ENCODE peak calls at places on chromosomes 6 and 20, in nine cellular contexts. R is colonic mucosa; G is left ventricle myocardium inferior; X is stimulated activated CD8-positive, alpha-beta memory T cell treated with anti-CD3 and anti-CD28 coated beads, Interleukin-7, amount 100 ng/mL, for 1 hour; J is RWPE1; Z is lower lobe of right lung; O is stimulated activated CD4-positive, alpha-beta T cell treated with anti-CD3 and anti-CD28 coated beads, Interleukin-1b, Interleukin-23, amount 100 ng/mL, for 24 hours; F is choroid plexus epithelial cell; P is AG10803. E is an unnamed sample.

GRCh38 chr20:41587523-41587922 is 30.7 kb downstream of the CHD6 start:
- DNase-seq in P (peak), R (no peak), X (no peak), Z (no peak), O (no peak), F (no peak), J (no peak), G (no peak), E (no peak)

GRCh38 chr20:62123450-62124118 is 1.3 kb downstream of the LSM14B start:
- DNase-seq in X (no peak), P (peak), Z (no peak), J (no peak), G (no peak), O (no peak), F (peak), R (no peak), E (no peak)

GRCh38 chr20:40960101-40960500 is 68.5 kb upstream of the TOP1 start:
- DNase-seq in P (no peak), X (no peak), J (no peak), O (no peak), Z (no peak), F (no peak), G (no peak), R (peak), E (no peak)

GRCh38 chr6:155187994-155188706 is 75.7 kb upstream of the CLDN20 start:
- DNase-seq in X (no peak), R (no peak), F (no peak), Z (no peak), O (no peak), P (peak), J (no peak), G (no peak), E (no peak)

GRCh38 chr6:76026101-76026500 is 46.4 kb downstream of the IMPG1 start:
- DNase-seq in P (no peak), F (peak), X (no peak), O (no peak), Z (no peak), J (no peak), G (no peak), R (no peak), E (no peak)

GRCh38 chr6:10154251-10154650 is 260.6 kb downstream of the TFAP2A start:
- DNase-seq in F (no peak), Z (no peak), O (no peak), X (no peak), R (no peak), G (no peak), P (no peak), J (no peak), E (no peak)

GRCh38 chr6:112939543-112939942 is 592.4 kb downstream of the RFPL4B start:
- DNase-seq in G (no peak), F (no peak), Z (no peak), X (no peak), R (no peak), J (no peak), P (no peak), O (no peak), E (no peak)

GRCh38 chr6:156791261-156791850 is 14.2 kb downstream of the ARID1B start:
- DNase-seq in R (no peak), Z (no peak), J (peak), F (peak), X (no peak), O (no peak), G (no peak), P (peak), E (no peak)

GRCh38 chr6:148985499-148985898 is 238.7 kb downstream of the UST start:
- DNase-seq in F (no peak), J (no peak), P (no peak), Z (no peak), O (no peak), G (no peak), R (no peak), X (no peak), E (no peak)

GRCh38 chr6:52574709-52575489 is 2.0 kb downstream of the TRAM2 start:
- DNase-seq in P (peak), G (no peak), O (peak), F (peak), R (peak), X (peak), J (no peak), Z (peak), E (no peak)

GRCh38 chr20:38878798-38879197 is 47.4 kb upstream of the FAM83D start:
- DNase-seq in X (no peak), J (peak), G (no peak), R (no peak), P (peak), F (peak), O (no peak), Z (no peak), E (no peak)

GRCh38 chr20:31496761-31497295 is 17.4 kb upstream of the HM13 start:
- DNase-seq in R (no peak), J (no peak), X (no peak), G (peak), F (no peak), Z (peak), P (peak), O (no peak), E (no peak)

E was measured in putamen.